ENCODE peak calls at places on chromosomes 6 and 20, in five cellular contexts. C, Z, X, D and M are unnamed samples. For H3K9me3, the result is how much of the 10 kb centered on the place peaks cover.

GRCh38 chr6:27133281-27134227 is 113.9 kb upstream of the PRSS16 start:
- DNase-seq in Z (peak), C (no peak), X (peak), D (peak), M (peak)

GRCh38 chr6:170506446-170506845 is 46.7 kb downstream of the PSMB1 start:
- DNase-seq in D (no peak), Z (no peak), C (no peak), X (no peak), M (no peak)

GRCh38 chr6:139762587-139763031 is 388.2 kb upstream of the CITED2 start:
- DNase-seq in X (no peak), C (no peak), Z (no peak), D (no peak), M (no peak)

GRCh38 chr6:30463651-30464618 is 25.4 kb upstream of the HLA-E start:
- DNase-seq in C (no peak), D (no peak), Z (no peak), X (peak), M (no peak)

GRCh38 chr20:33647603-33648395 is 14.3 kb upstream of the C20orf144 start:
- DNase-seq in Z (no peak), X (peak), D (no peak), C (no peak), M (no peak)

GRCh38 chr6:112307707-112308106 is 39.4 kb upstream of the RFPL4B start:
- DNase-seq in C (no peak), D (no peak), X (no peak), Z (no peak), M (no peak)

GRCh38 chr6:11636121-11636520 is 98.6 kb downstream of the TMEM170B start:
- DNase-seq in Z (no peak), X (peak), C (no peak), D (peak), M (no peak)

GRCh38 chr6:75149253-75149652 is 56.6 kb downstream of the COL12A1 start:
- DNase-seq in X (no peak), D (no peak), C (no peak), Z (no peak), M (no peak)

GRCh38 chr6:30687659-30688431 is 1.4 kb upstream of the PPP1R18 start:
- DNase-seq in D (peak), Z (peak), X (no peak), C (no peak), M (no peak)

GRCh38 chr6:94289131-94289530 is 869.8 kb upstream of the EPHA7 start:
- DNase-seq in X (no peak), C (no peak), D (no peak), Z (no peak), M (no peak)

GRCh38 chr6:63798378-63798777 is 162.8 kb downstream of the PHF3 start:
- DNase-seq in Z (no peak), X (no peak), C (no peak), D (no peak), M (no peak)

GRCh38 chr6:63799813-63800212 is 164.2 kb downstream of the PHF3 start:
- DNase-seq in C (no peak), Z (no peak), X (no peak), D (no peak), M (no peak)

GRCh38 chr6:63803371-63803770 is 167.8 kb downstream of the PHF3 start:
- DNase-seq in C (no peak), Z (no peak), X (no peak), D (no peak), M (no peak)

GRCh38 chr6:63802606-63803206 is 167.1 kb downstream of the PHF3 start:
- DNase-seq in Z (no peak), X (no peak), D (no peak), C (no peak), M (no peak)

DNA sequence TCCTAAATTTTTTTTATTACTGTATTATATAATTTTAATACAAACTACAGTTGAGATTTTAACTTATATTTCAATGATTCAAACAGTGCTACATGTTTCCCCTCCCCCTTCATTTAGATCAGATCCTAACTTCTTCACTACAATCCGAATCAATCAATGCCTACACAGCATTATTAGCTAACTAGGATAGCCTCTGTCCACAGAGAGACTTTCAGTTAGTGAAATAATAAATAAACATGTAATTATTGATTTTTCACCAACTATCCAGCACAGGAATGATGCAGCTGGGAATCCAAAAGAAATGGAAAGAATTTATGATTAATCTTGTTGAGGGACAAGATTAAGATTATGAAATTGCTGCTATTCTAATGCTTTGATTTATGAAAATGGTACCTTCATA is 163.7 kb downstream of the PHF3 start:
- DNase-seq in X (no peak), Z (no peak), C (no peak), D (no peak), M (no peak)
- H3K9me3 ChIP-seq in X (under half), Z (under half), C (under half), D (under half), M (under half)

DNA sequence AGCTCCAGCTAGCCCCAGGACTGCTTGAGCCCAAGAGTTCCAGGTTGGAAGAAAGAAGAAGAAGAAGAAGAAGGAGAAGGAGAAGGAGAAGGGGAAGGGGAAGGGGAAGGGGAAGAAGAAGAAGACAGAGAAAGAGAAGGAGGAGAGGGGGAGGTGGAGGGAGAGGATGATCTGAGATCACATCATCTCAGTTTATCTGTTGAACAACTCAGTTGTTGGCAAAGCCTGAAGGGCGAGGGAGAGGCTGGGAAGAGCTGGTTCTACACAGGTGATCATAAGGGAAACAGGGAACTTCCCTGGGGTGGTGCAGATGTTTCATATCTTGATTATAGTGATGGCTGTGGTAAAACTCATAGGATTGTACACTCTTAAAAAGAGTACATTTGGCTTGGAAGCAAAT is 3.1 kb upstream of the RRBP1 start:
- DNase-seq in Z (no peak), C (no peak), X (no peak), D (no peak), M (no peak)
- H3K27ac ChIP-seq in Z (no peak), C (no peak), X (no peak), D (peak), M (no peak)

GRCh38 chr6:130233332-130233731 is 10.6 kb upstream of the SAMD3 start:
- DNase-seq in C (no peak), X (no peak), D (no peak), Z (no peak), M (no peak)

DNA sequence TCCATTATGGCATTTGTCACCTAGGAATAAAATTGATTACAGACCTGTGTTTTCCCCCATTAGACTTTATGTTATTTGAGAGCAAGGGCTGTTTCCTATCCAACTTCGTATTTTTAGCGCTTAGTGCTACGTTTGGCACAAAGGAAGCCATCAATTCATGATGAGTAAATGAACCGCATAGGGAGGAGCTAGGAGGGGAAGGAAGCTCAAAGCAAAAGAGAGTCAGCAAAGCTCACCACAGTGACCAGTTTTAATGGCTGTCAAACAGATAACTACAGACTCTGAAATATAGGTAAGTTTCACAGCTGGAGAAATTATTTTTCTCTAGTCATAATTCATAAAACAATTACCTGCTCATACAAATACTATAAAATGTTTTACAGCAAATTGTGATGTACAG is 6.9 kb upstream of the SAMD3 start:
- DNase-seq in X (no peak), D (no peak), C (no peak), Z (no peak), M (no peak)
- H3K9me3 ChIP-seq in X (under half), D (under half), C (under half), Z (under half), M (under half)

DNA sequence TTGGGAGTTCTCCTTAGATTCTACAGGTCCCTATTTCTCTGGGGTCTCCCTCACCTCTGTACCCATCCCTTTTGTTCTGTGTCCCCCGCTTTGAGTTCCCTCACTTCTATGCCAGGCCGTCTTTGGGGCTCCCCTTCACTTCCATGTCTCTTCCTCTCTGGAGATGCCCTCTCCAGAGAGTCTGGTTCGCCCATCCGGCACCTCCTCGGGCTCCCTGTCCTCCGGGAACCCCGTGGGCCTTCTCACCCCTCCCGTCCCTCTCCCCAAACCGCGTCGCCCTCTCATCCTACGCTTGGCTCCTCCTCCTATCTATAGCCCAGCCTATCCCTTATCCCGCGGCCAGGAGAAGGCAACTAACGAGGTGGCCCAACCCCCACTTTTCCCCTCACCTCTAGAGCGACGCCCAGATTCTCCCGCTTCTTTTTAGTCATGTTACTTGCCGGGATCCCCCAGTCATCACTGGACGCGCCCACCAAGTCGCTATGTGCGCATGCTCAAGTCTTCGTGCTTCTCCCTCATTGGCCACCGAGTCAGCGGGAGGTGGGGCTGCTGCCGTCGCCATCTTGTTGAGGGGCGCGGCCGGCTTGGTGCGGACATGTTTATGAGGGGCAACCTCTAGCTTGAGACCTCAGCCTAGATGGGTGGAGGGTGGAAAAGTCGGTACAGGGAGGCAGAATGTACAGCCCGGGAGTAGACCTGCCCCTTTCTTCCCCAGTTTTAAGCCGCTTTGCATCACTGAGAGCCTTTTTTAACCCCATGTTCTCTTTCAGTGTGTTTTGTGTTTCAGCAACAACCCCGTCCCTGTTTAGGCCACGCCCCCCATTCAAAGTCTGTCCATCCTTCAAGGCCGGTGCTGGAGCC is at the start of gene CCDC167:
- DNase-seq in D (peak), Z (peak), C (no peak), X (peak), M (peak)
- H3K27ac ChIP-seq in D (no peak), Z (peak), C (peak), X (peak), M (peak)

GRCh38 chr20:17807670-17808069 is 107.9 kb downstream of the BANF2 start:
- DNase-seq in C (no peak), X (no peak), Z (no peak), D (no peak), M (no peak)

GRCh38 chr20:17808357-17808756 is 108.6 kb downstream of the BANF2 start:
- DNase-seq in X (no peak), D (no peak), Z (no peak), C (no peak), M (no peak)

GRCh38 chr20:17809714-17810631 is 110.2 kb downstream of the BANF2 start:
- DNase-seq in Z (no peak), X (no peak), D (no peak), C (no peak), M (no peak)

GRCh38 chr20:17806739-17807441 is 107.1 kb downstream of the BANF2 start:
- DNase-seq in Z (peak), C (no peak), D (peak), X (peak), M (no peak)

DNA sequence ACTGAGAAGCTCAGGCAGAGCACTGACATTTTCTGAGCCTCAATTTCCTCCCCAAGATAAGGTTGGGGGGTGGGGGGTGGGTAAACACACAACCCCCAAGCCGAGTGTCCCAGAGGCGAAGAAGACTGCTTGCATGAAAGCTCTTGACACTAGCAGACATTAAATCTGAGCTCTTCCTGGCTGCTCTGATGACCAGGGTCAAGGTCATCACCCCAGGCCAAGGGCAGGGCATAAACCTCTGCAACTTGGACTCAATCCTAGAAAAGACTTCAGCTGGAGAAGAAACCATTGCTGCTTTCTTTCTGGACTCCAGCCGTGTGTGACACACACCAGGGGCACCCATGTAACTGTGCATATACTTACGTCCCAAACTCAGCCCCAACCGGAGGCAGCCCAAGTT is 109.0 kb downstream of the BANF2 start:
- DNase-seq in D (no peak), C (no peak), Z (no peak), X (no peak), M (no peak)
- H3K9me3 ChIP-seq in D (under half), C (under half), Z (under half), X (under half), M (under half)

GRCh38 chr6:149079456-149079855 is 238.1 kb upstream of the TAB2 start:
- DNase-seq in X (no peak), Z (no peak), C (no peak), D (no peak), M (no peak)
- H3K27ac ChIP-seq in X (no peak), Z (no peak), C (peak), D (peak), M (no peak)